ENCODE peak calls at places on chromosomes 7 and 10, in six cellular contexts. I is progenitor cell of endocrine pancreas, T is sciatic nerve, G is astrocyte of the hippocampus, M is RPMI7951, P is left ventricle myocardium inferior. H is an unnamed sample.

GRCh38 chr10:133142523-133143199 is 17.4 kb upstream of the KNDC1 start:
- DNase-seq in P (no peak), G (no peak), T (no peak), I (no peak), M (no peak), H (no peak)

GRCh38 chr10:34813626-34814227 is 1.4 kb downstream of the PARD3 start:
- DNase-seq in P (no peak), T (peak), M (peak), I (peak), G (peak), H (no peak)

GRCh38 chr10:29266641-29267040 is 22.2 kb upstream of the LYZL1 start:
- DNase-seq in I (no peak), T (no peak), P (no peak), G (peak), M (no peak), H (no peak)

GRCh38 chr7:50304158-50304910 is at the start of gene IKZF1:
- DNase-seq in M (no peak), P (peak), I (peak), T (peak), G (peak), H (peak)

GRCh38 chr10:79928028-79928583 is 20.8 kb downstream of the SFTPD start:
- DNase-seq in M (no peak), G (no peak), I (no peak), P (no peak), T (no peak), H (no peak)

GRCh38 chr10:35789996-35790395 is 147.9 kb upstream of the FZD8 start:
- DNase-seq in M (peak), I (no peak), P (no peak), T (no peak), G (no peak), H (no peak)

GRCh38 chr10:83582407-83583095 is 556.8 kb upstream of the GHITM start:
- DNase-seq in T (no peak), G (no peak), M (no peak), P (no peak), I (no peak), H (no peak)

GRCh38 chr7:102042016-102042656 is 224.7 kb downstream of the CUX1 start:
- DNase-seq in G (peak), P (no peak), M (peak), I (no peak), T (peak), H (no peak)

GRCh38 chr10:27601937-27602538 is 97.9 kb downstream of the RAB18 start:
- DNase-seq in P (no peak), M (no peak), T (no peak), I (no peak), G (no peak), H (no peak)

GRCh38 chr7:113715981-113716870 is 202.6 kb downstream of the PPP1R3A start:
- DNase-seq in P (no peak), T (no peak), I (no peak), M (peak), G (no peak), H (no peak)

H was measured in GM10248.